ENCODE peak calls at places on chromosomes 3 and 15, in four cellular contexts. N is T follicular helper cell, F is GDM1, W is heart right ventricle. R is an unnamed sample.
A peak's percentile ranks its signal among the peaks of the same experiment; 100 is the strongest.

GRCh38 chr3:110178965-110179364 is 841.6 kb upstream of the DPPA4 start:
- DNase-seq in W (no peak), N (no peak), F (no peak), R (no peak)

GRCh38 chr15:82532383-82532990 is 7.8 kb downstream of the RPS17 start:
- DNase-seq in W (no peak), F (no peak), N (no peak), R (no peak)

GRCh38 chr3:156509209-156510174 is 45.4 kb downstream of the SSR3 start:
- DNase-seq in N (no peak), F (peak; percentile 20), W (no peak), R (no peak)

GRCh38 chr3:10428393-10429091 is 76.8 kb downstream of the ATP2B2 start:
- DNase-seq in N (no peak), F (no peak), W (no peak), R (no peak)

GRCh38 chr3:181712505-181713299 is 977 bp downstream of the SOX2 start:
- DNase-seq in F (no peak), N (no peak), W (no peak), R (no peak)

GRCh38 chr3:13762931-13763330 is 116.9 kb downstream of the WNT7A start:
- DNase-seq in N (no peak), F (no peak), W (no peak), R (no peak)

GRCh38 chr3:45010718-45011355 is 15.3 kb upstream of the CLEC3B start:
- DNase-seq in W (no peak), F (no peak), N (no peak), R (no peak)

GRCh38 chr3:111568906-111569305 is 26.2 kb downstream of the ZBED2 start:
- DNase-seq in F (no peak), W (no peak), N (no peak), R (no peak)

GRCh38 chr15:68844856-68845550 is 24.3 kb upstream of the ANP32A start:
- DNase-seq in F (no peak), W (no peak), N (no peak), R (no peak)

GRCh38 chr15:69314174-69314573 is 15.5 kb downstream of the PAQR5 start:
- DNase-seq in F (no peak), N (no peak), W (no peak), R (no peak)

GRCh38 chr3:184740509-184741258 is 28.8 kb upstream of the MAGEF1 start:
- DNase-seq in N (no peak), F (no peak), W (no peak), R (peak; percentile 12)

GRCh38 chr3:123298903-123299302 is 97.2 kb downstream of the SEC22A start:
- DNase-seq in F (no peak), N (no peak), W (no peak), R (no peak)

GRCh38 chr15:69979269-69979668 is 118.4 kb downstream of the TLE3 start:
- DNase-seq in F (no peak), N (no peak), W (no peak), R (no peak)

GRCh38 chr15:24772709-24773373 is 97.3 kb downstream of the NPAP1 start:
- DNase-seq in W (peak; percentile 69), F (no peak), N (peak; percentile 47), R (peak; percentile 83)

GRCh38 chr3:196835081-196835480 is 32.6 kb upstream of the SENP5 start:
- DNase-seq in N (no peak), W (no peak), F (no peak), R (no peak)

GRCh38 chr3:16071246-16071645 is 103.2 kb upstream of the GALNT15 start:
- DNase-seq in W (no peak), F (no peak), N (no peak), R (no peak)

GRCh38 chr15:67146875-67147381 is 81.5 kb downstream of the SMAD3 start:
- DNase-seq in F (no peak), W (peak; percentile 62), N (peak; percentile 20), R (no peak)